ENCODE peak calls at places on chromosomes 11 and 22, in eight cellular contexts. Y is omental fat pad, N is spleen, O is dorsolateral prefrontal cortex, I is breast epithelium, S is cardiac muscle cell, C is GM12878, M is mucosa of descending colon. K is an unnamed sample.

GRCh38 chr11:61472868-61473267 is 35.7 kb upstream of the LRRC10B start:
- DNase-seq in C (no peak), I (no peak), O (no peak), Y (no peak), S (peak; percentile 81), N (no peak), M (peak; percentile 27), K (no peak)

GRCh38 chr22:17217179-17217578 is 2.1 kb downstream of the ADA2 start:
- DNase-seq in M (no peak), O (no peak), N (no peak), Y (no peak), S (no peak), C (no peak), I (no peak), K (no peak)

GRCh38 chr11:72637198-72637597 is 37.0 kb downstream of the PDE2A start:
- DNase-seq in C (no peak), I (no peak), Y (no peak), S (no peak), M (no peak), O (no peak), N (no peak), K (no peak)

GRCh38 chr11:130528301-130528651 is 79.8 kb downstream of the ADAMTS15 start:
- DNase-seq in O (no peak), C (no peak), I (no peak), M (no peak), N (no peak), Y (no peak), S (no peak), K (no peak)

GRCh38 chr22:35611891-35612576 is 5.1 kb downstream of the MB start:
- DNase-seq in N (no peak), C (peak; percentile 32), I (no peak), Y (no peak), O (no peak), S (no peak), M (peak; percentile 55), K (no peak)

GRCh38 chr11:9568161-9568853 is 5.2 kb upstream of the WEE1 start:
- DNase-seq in N (no peak), I (no peak), O (no peak), Y (no peak), S (peak; percentile 12), M (no peak), C (no peak), K (no peak)

GRCh38 chr11:124894606-124895430 is 2.8 kb downstream of the ROBO4 start:
- DNase-seq in N (no peak), O (no peak), S (no peak), I (no peak), Y (no peak), M (no peak), C (no peak), K (no peak)

GRCh38 chr22:37196539-37197450 is 8.7 kb upstream of the C1QTNF6 start:
- DNase-seq in I (peak; percentile 91), M (peak; percentile 89), N (peak; percentile 87), C (no peak), Y (peak; percentile 43), S (peak; percentile 94), O (peak; percentile 43), K (no peak)

GRCh38 chr11:94910779-94911178 is 62.6 kb downstream of the CWC15 start:
- DNase-seq in Y (no peak), N (no peak), M (no peak), O (no peak), C (no peak), I (no peak), S (peak; percentile 43), K (no peak)

GRCh38 chr11:107711861-107712260 is at the start of gene SLN:
- DNase-seq in I (no peak), O (no peak), M (no peak), N (no peak), S (no peak), Y (no peak), C (no peak), K (no peak)

GRCh38 chr11:64859542-64860414 is 15.3 kb upstream of the CDC42BPG start:
- DNase-seq in M (no peak), N (peak; percentile 88), Y (no peak), C (peak; percentile 97), O (no peak), I (no peak), S (no peak), K (no peak)

DNA sequence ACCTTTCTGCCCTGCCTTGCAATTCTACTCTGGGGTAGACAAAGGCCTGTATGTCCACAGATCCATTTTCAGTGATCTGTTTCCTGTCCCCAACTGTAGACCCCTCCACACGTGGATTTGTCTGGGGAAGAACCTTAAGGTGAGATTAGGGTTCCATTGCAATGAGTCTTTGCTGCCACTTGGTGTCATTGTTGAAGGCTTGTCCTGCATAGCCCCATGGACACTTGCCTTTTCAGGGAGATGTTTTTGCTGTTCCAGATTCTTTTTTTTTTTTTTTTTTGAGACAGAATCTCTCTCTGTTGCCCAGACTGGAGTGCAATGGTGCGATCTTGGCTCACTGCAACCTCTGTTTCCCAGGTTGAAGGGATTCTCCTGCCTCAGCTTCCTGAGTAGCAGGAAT is 21.8 kb downstream of the SERPING1 start:
- DNase-seq in Y (no peak), N (peak; percentile 11), M (no peak), C (no peak), O (no peak), I (no peak), S (no peak), K (no peak)
- TF ChIP-seq CTCF in Y (no peak), N (no peak), M (no peak), C (peak; percentile 36), O (no peak), I (no peak), S (peak; percentile 17), K (no peak)

GRCh38 chr11:120657306-120658070 is 145.9 kb downstream of the GRIK4 start:
- DNase-seq in I (no peak), M (no peak), C (peak; percentile 61), O (no peak), Y (no peak), N (no peak), S (no peak), K (no peak)

GRCh38 chr11:120659076-120659475 is 147.5 kb downstream of the GRIK4 start:
- DNase-seq in N (peak; percentile 47), C (no peak), M (no peak), Y (no peak), S (no peak), I (no peak), O (no peak), K (no peak)

GRCh38 chr11:120658071-120658423 is 146.5 kb downstream of the GRIK4 start:
- DNase-seq in Y (no peak), I (no peak), M (no peak), O (no peak), S (no peak), N (no peak), C (peak; percentile 40), K (no peak)

GRCh38 chr11:120662071-120662611 is 150.6 kb downstream of the GRIK4 start:
- DNase-seq in O (no peak), Y (no peak), I (no peak), C (no peak), N (peak; percentile 48), S (no peak), M (no peak), K (no peak)

GRCh38 chr11:120660024-120660565 is 148.5 kb downstream of the GRIK4 start:
- DNase-seq in S (peak; percentile 38), I (no peak), C (no peak), N (peak; percentile 80), M (peak; percentile 30), Y (no peak), O (no peak), K (peak; percentile 64)
- TF ChIP-seq CTCF in S (peak; percentile 58), I (no peak), C (peak; percentile 72), N (peak; percentile 42), M (no peak), Y (no peak), O (peak; percentile 25), K (peak; percentile 62)

GRCh38 chr11:1228183-1228821 is 5.4 kb downstream of the MUC5B start:
- DNase-seq in M (peak; percentile 7), I (no peak), Y (no peak), N (peak; percentile 69), O (no peak), C (no peak), S (no peak), K (no peak)

GRCh38 chr11:1226226-1226961 is 3.5 kb downstream of the MUC5B start:
- DNase-seq in S (no peak), M (peak; percentile 20), I (peak; percentile 50), O (no peak), Y (no peak), C (no peak), N (peak; percentile 76), K (no peak)

GRCh38 chr11:1227551-1228182 is 4.8 kb downstream of the MUC5B start:
- DNase-seq in I (no peak), M (peak; percentile 1), N (peak; percentile 64), C (no peak), O (no peak), Y (no peak), S (no peak), K (no peak)

GRCh38 chr11:1225386-1226225 is 2.7 kb downstream of the MUC5B start:
- DNase-seq in O (no peak), S (no peak), C (no peak), Y (no peak), N (peak; percentile 60), I (no peak), M (no peak), K (no peak)

DNA sequence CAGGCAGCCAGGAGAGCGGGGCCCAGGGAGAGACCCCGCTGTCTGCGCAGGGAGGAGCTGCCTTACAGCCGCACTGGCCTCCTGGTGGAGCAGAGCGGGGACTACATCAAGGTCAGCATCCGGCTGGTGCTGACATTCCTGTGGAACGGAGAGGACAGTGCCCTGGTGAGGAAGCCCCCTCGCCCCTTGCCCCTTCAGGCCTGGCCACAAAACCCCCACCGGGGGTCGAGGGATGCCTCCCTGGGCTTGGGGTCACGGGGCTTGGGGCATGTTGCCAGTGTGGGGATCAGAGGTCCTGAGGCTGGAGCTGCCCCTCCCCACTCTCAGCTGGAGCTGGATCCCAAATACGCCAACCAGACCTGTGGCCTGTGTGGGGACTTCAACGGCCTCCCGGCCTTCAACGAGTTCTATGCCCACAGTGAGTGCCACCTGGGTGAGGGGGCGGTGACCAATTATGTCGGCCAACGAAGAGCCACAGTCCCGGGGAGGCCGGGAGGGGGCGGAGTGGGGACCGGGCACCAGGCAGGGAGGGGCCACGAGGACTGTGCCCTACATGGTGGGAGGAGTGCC is 4.2 kb downstream of the MUC5B start:
- DNase-seq in Y (no peak), O (no peak), S (no peak), N (peak; percentile 62), I (no peak), C (no peak), M (peak; percentile 6), K (no peak)
- TF ChIP-seq CTCF in Y (no peak), O (no peak), S (peak; percentile 29), N (no peak), I (no peak), C (no peak), M (no peak), K (no peak)

DNA sequence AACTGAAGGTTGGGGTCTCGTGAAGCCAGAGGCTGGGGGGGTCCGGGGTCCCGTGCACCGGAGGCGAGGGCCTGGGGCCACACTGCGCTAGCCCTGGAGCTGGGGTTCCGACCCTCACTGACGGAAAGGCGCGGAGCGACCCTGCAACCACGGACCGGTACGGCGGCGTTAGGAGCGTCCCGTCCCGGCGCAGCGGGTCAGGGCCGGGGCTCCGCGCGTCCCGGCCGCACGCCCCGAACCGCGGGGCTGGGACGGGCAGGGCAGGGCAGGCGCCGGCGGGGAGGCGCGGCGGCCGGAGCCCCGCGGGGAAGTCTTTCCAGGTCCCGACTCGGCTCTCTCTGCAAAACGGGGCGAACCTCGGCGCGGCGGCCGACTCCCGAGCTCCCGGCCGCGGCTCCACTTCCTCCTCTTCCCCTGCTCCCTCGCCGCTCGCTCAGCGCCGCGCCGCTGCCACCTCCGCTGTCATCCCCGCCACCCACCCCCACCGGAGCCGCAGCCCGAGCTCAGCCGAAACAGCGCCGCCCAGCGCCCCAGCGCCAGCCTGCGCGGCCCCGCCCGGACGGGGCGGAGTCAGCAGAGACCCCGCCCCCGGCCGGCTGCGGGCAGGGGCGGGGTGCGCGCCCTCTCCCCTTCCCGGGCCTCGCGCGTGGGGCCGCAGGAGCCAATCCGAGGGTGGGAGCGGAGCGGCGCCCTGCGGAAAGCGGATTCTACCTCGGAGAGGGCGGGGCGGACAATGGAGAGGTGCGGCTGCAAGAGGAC is at the start of gene GDPD5:
- DNase-seq in Y (peak; percentile 50), C (no peak), S (peak; percentile 86), O (peak; percentile 87), I (peak; percentile 78), M (peak; percentile 80), N (peak; percentile 95), K (peak; percentile 80)
- TF ChIP-seq CTCF in Y (no peak), C (peak; percentile 59), S (peak; percentile 36), O (peak; percentile 73), I (no peak), M (peak; percentile 52), N (peak; percentile 75), K (peak; percentile 43)

K was measured in natural killer cell.